ENCODE peak calls at places on chromosomes 16 and 17, in four cellular contexts. One of them, this sample, is unnamed.
A peak's percentile ranks its signal among the peaks of the same experiment; 100 is the strongest.

GRCh38 chr17:17353625-17354484 is 50.7 kb downstream of the NT5M start:
- DNase-seq in renal cortical epithelial cell: no peak
- DNase-seq in activated naive CD4-positive, alpha-beta T cell treated with Interleukin-2 at 50 U/mL for 16 hours: no peak
- DNase-seq in GM20000: no peak
- DNase-seq in this sample: no peak

GRCh38 chr17:83191388-83192160 is 112.2 kb downstream of the METRNL start:
- DNase-seq in renal cortical epithelial cell: no peak
- DNase-seq in activated naive CD4-positive, alpha-beta T cell treated with Interleukin-2 at 50 U/mL for 16 hours: no peak
- DNase-seq in GM20000: no peak
- DNase-seq in this sample: peak; percentile 11

GRCh38 chr17:55674107-55674506 is 48.6 kb downstream of the TMEM100 start:
- DNase-seq in renal cortical epithelial cell: no peak
- DNase-seq in activated naive CD4-positive, alpha-beta T cell treated with Interleukin-2 at 50 U/mL for 16 hours: no peak
- DNase-seq in GM20000: no peak
- DNase-seq in this sample: no peak

GRCh38 chr16:9033125-9033830 is 58.2 kb upstream of the HAPSTR1 start:
- DNase-seq in renal cortical epithelial cell: peak; percentile 63
- DNase-seq in activated naive CD4-positive, alpha-beta T cell treated with Interleukin-2 at 50 U/mL for 16 hours: no peak
- DNase-seq in GM20000: peak; percentile 41
- DNase-seq in this sample: no peak

GRCh38 chr16:88013091-88013609 is 61.9 kb downstream of the BANP start:
- DNase-seq in renal cortical epithelial cell: peak; percentile 44
- DNase-seq in activated naive CD4-positive, alpha-beta T cell treated with Interleukin-2 at 50 U/mL for 16 hours: no peak
- DNase-seq in GM20000: no peak
- DNase-seq in this sample: no peak

GRCh38 chr17:75241143-75241430 is 20.3 kb downstream of the GGA3 start:
- DNase-seq in renal cortical epithelial cell: no peak
- DNase-seq in activated naive CD4-positive, alpha-beta T cell treated with Interleukin-2 at 50 U/mL for 16 hours: no peak
- DNase-seq in GM20000: no peak
- DNase-seq in this sample: no peak

GRCh38 chr16:48608871-48609452 is 1.0 kb downstream of the N4BP1 start:
- DNase-seq in renal cortical epithelial cell: no peak
- DNase-seq in activated naive CD4-positive, alpha-beta T cell treated with Interleukin-2 at 50 U/mL for 16 hours: peak; percentile 42
- DNase-seq in GM20000: peak; percentile 40
- DNase-seq in this sample: peak; percentile 49

GRCh38 chr17:56798916-56799315 is 34.8 kb downstream of the C17orf67 start:
- DNase-seq in renal cortical epithelial cell: peak; percentile 83
- DNase-seq in activated naive CD4-positive, alpha-beta T cell treated with Interleukin-2 at 50 U/mL for 16 hours: no peak
- DNase-seq in GM20000: no peak
- DNase-seq in this sample: no peak

GRCh38 chr17:30992551-30992950 is 21.7 kb downstream of the RNF135 start:
- DNase-seq in renal cortical epithelial cell: no peak
- DNase-seq in activated naive CD4-positive, alpha-beta T cell treated with Interleukin-2 at 50 U/mL for 16 hours: no peak
- DNase-seq in GM20000: no peak
- DNase-seq in this sample: no peak

GRCh38 chr16:4989391-4990006 is 31.4 kb downstream of the SEC14L5 start:
- DNase-seq in renal cortical epithelial cell: no peak
- DNase-seq in activated naive CD4-positive, alpha-beta T cell treated with Interleukin-2 at 50 U/mL for 16 hours: no peak
- DNase-seq in GM20000: no peak
- DNase-seq in this sample: no peak

GRCh38 chr17:78781339-78782304 is at the start of gene CYTH1:
- DNase-seq in renal cortical epithelial cell: no peak
- DNase-seq in activated naive CD4-positive, alpha-beta T cell treated with Interleukin-2 at 50 U/mL for 16 hours: peak; percentile 51
- DNase-seq in GM20000: peak; percentile 28
- DNase-seq in this sample: peak; percentile 58

GRCh38 chr17:75832164-75832651 is 12.0 kb downstream of the UNC13D start:
- DNase-seq in renal cortical epithelial cell: peak; percentile 28
- DNase-seq in activated naive CD4-positive, alpha-beta T cell treated with Interleukin-2 at 50 U/mL for 16 hours: peak; percentile 59
- DNase-seq in GM20000: peak; percentile 36
- DNase-seq in this sample: peak; percentile 78

GRCh38 chr16:20331635-20332034 is 4.3 kb upstream of the GP2 start:
- DNase-seq in renal cortical epithelial cell: no peak
- DNase-seq in activated naive CD4-positive, alpha-beta T cell treated with Interleukin-2 at 50 U/mL for 16 hours: no peak
- DNase-seq in GM20000: no peak
- DNase-seq in this sample: no peak

GRCh38 chr16:7405166-7405565 is 72.5 kb downstream of the RBFOX1 start:
- DNase-seq in renal cortical epithelial cell: no peak
- DNase-seq in activated naive CD4-positive, alpha-beta T cell treated with Interleukin-2 at 50 U/mL for 16 hours: no peak
- DNase-seq in GM20000: no peak
- DNase-seq in this sample: no peak

GRCh38 chr16:89040391-89040790 is 53.3 kb upstream of the ACSF3 start:
- DNase-seq in renal cortical epithelial cell: no peak
- DNase-seq in activated naive CD4-positive, alpha-beta T cell treated with Interleukin-2 at 50 U/mL for 16 hours: no peak
- DNase-seq in GM20000: no peak
- DNase-seq in this sample: no peak

GRCh38 chr16:72637306-72637705 is 410.6 kb downstream of the ZFHX3 start:
- DNase-seq in renal cortical epithelial cell: peak; percentile 67
- DNase-seq in activated naive CD4-positive, alpha-beta T cell treated with Interleukin-2 at 50 U/mL for 16 hours: no peak
- DNase-seq in GM20000: no peak
- DNase-seq in this sample: no peak

GRCh38 chr16:78292726-78293380 is 193.4 kb downstream of the WWOX start:
- DNase-seq in renal cortical epithelial cell: peak; percentile 97
- DNase-seq in activated naive CD4-positive, alpha-beta T cell treated with Interleukin-2 at 50 U/mL for 16 hours: no peak
- DNase-seq in GM20000: no peak
- DNase-seq in this sample: no peak

GRCh38 chr16:78163772-78164391 is 64.4 kb downstream of the WWOX start:
- DNase-seq in renal cortical epithelial cell: no peak
- DNase-seq in activated naive CD4-positive, alpha-beta T cell treated with Interleukin-2 at 50 U/mL for 16 hours: no peak
- DNase-seq in GM20000: no peak
- DNase-seq in this sample: no peak

GRCh38 chr17:66494023-66494803 is 191.8 kb downstream of the PRKCA start:
- DNase-seq in renal cortical epithelial cell: peak; percentile 75
- DNase-seq in activated naive CD4-positive, alpha-beta T cell treated with Interleukin-2 at 50 U/mL for 16 hours: no peak
- DNase-seq in GM20000: no peak
- DNase-seq in this sample: no peak

GRCh38 chr17:17783121-17783824 is 53.5 kb downstream of the SREBF1 start:
- DNase-seq in renal cortical epithelial cell: peak; percentile 44
- DNase-seq in activated naive CD4-positive, alpha-beta T cell treated with Interleukin-2 at 50 U/mL for 16 hours: peak; percentile 57
- DNase-seq in GM20000: peak; percentile 88
- DNase-seq in this sample: peak; percentile 71

GRCh38 chr16:56929639-56930038 is 2.3 kb upstream of the HERPUD1 start:
- DNase-seq in renal cortical epithelial cell: no peak
- DNase-seq in activated naive CD4-positive, alpha-beta T cell treated with Interleukin-2 at 50 U/mL for 16 hours: no peak
- DNase-seq in GM20000: no peak
- DNase-seq in this sample: no peak

GRCh38 chr17:76521262-76521661 is 16.2 kb downstream of the CYGB start:
- DNase-seq in renal cortical epithelial cell: no peak
- DNase-seq in activated naive CD4-positive, alpha-beta T cell treated with Interleukin-2 at 50 U/mL for 16 hours: no peak
- DNase-seq in GM20000: no peak
- DNase-seq in this sample: no peak

GRCh38 chr16:11167581-11167980 is 88.4 kb downstream of the SOCS1 start:
- DNase-seq in renal cortical epithelial cell: no peak
- DNase-seq in activated naive CD4-positive, alpha-beta T cell treated with Interleukin-2 at 50 U/mL for 16 hours: no peak
- DNase-seq in GM20000: no peak
- DNase-seq in this sample: no peak

GRCh38 chr16:30370444-30371247 is at the start of gene TBC1D10B:
- DNase-seq in renal cortical epithelial cell: peak; percentile 100
- DNase-seq in activated naive CD4-positive, alpha-beta T cell treated with Interleukin-2 at 50 U/mL for 16 hours: peak; percentile 99
- DNase-seq in GM20000: peak; percentile 96
- DNase-seq in this sample: peak; percentile 100

GRCh38 chr16:80938035-80938927 is 68.4 kb downstream of the CMC2 start:
- DNase-seq in renal cortical epithelial cell: peak; percentile 71
- DNase-seq in activated naive CD4-positive, alpha-beta T cell treated with Interleukin-2 at 50 U/mL for 16 hours: no peak
- DNase-seq in GM20000: no peak
- DNase-seq in this sample: no peak

GRCh38 chr16:75267631-75268264 is 16.3 kb upstream of the BCAR1 start:
- DNase-seq in renal cortical epithelial cell: peak; percentile 77
- DNase-seq in activated naive CD4-positive, alpha-beta T cell treated with Interleukin-2 at 50 U/mL for 16 hours: no peak
- DNase-seq in GM20000: no peak
- DNase-seq in this sample: no peak

GRCh38 chr16:83301966-83302365 is 505.8 kb upstream of the HSBP1 start:
- DNase-seq in renal cortical epithelial cell: no peak
- DNase-seq in activated naive CD4-positive, alpha-beta T cell treated with Interleukin-2 at 50 U/mL for 16 hours: no peak
- DNase-seq in GM20000: no peak
- DNase-seq in this sample: no peak

GRCh38 chr17:49841548-49841947 is 6.3 kb downstream of the TAC4 start:
- DNase-seq in renal cortical epithelial cell: no peak
- DNase-seq in activated naive CD4-positive, alpha-beta T cell treated with Interleukin-2 at 50 U/mL for 16 hours: no peak
- DNase-seq in GM20000: no peak
- DNase-seq in this sample: no peak

GRCh38 chr17:29713626-29714025 is 90.9 kb upstream of the CORO6 start:
- DNase-seq in renal cortical epithelial cell: no peak
- DNase-seq in activated naive CD4-positive, alpha-beta T cell treated with Interleukin-2 at 50 U/mL for 16 hours: no peak
- DNase-seq in GM20000: no peak
- DNase-seq in this sample: no peak

GRCh38 chr17:7232114-7232513 is 2.2 kb downstream of the DVL2 start:
- DNase-seq in renal cortical epithelial cell: no peak
- DNase-seq in activated naive CD4-positive, alpha-beta T cell treated with Interleukin-2 at 50 U/mL for 16 hours: no peak
- DNase-seq in GM20000: no peak
- DNase-seq in this sample: no peak

GRCh38 chr16:85486256-85486915 is 126.7 kb upstream of the GSE1 start:
- DNase-seq in renal cortical epithelial cell: no peak
- DNase-seq in activated naive CD4-positive, alpha-beta T cell treated with Interleukin-2 at 50 U/mL for 16 hours: no peak
- DNase-seq in GM20000: no peak
- DNase-seq in this sample: no peak

GRCh38 chr17:58332720-58333395 is 4.3 kb upstream of the TSPOAP1 start:
- DNase-seq in renal cortical epithelial cell: no peak
- DNase-seq in activated naive CD4-positive, alpha-beta T cell treated with Interleukin-2 at 50 U/mL for 16 hours: peak; percentile 60
- DNase-seq in GM20000: no peak
- DNase-seq in this sample: peak; percentile 70

GRCh38 chr16:48366165-48367093 is 18.8 kb downstream of the SIAH1 start:
- DNase-seq in renal cortical epithelial cell: peak; percentile 87
- DNase-seq in activated naive CD4-positive, alpha-beta T cell treated with Interleukin-2 at 50 U/mL for 16 hours: peak; percentile 63
- DNase-seq in GM20000: peak; percentile 67
- DNase-seq in this sample: peak; percentile 78